ENCODE peak calls at places on chromosomes 5 and 9, in five cellular contexts. C is upper lobe of right lung, A is AG04450, F is HL-60, E is IMR-90. P is an unnamed sample. For H3K27me3, the result is how much of the 10 kb centered on the place peaks cover.

GRCh38 chr5:148998174-148998797 is 64.6 kb downstream of the SH3TC2 start:
- DNase-seq in C (no peak), A (no peak), F (no peak), E (peak), P (no peak)

GRCh38 chr9:85200726-85201402 is 531.3 kb downstream of the NTRK2 start:
- DNase-seq in C (no peak), A (no peak), F (no peak), E (no peak), P (no peak)

GRCh38 chr5:141558150-141558549 is 60.6 kb downstream of the DIAPH1 start:
- DNase-seq in C (no peak), A (no peak), F (no peak), E (peak), P (no peak)

GRCh38 chr5:132474881-132475511 is 15.6 kb downstream of the IRF1 start:
- DNase-seq in C (peak), A (no peak), F (no peak), E (no peak), P (no peak)

GRCh38 chr9:113583511-113584470 is 120.3 kb downstream of the RGS3 start:
- DNase-seq in C (no peak), A (no peak), F (no peak), E (no peak), P (no peak)

GRCh38 chr9:3931058-3931457 is 368.8 kb downstream of the GLIS3 start:
- DNase-seq in C (no peak), A (no peak), F (no peak), E (no peak), P (no peak)

GRCh38 chr9:19085295-19085694 is 17.4 kb downstream of the HAUS6 start:
- DNase-seq in C (no peak), A (no peak), F (no peak), E (no peak), P (no peak)

GRCh38 chr9:136010176-136010575 is 49.0 kb upstream of the UBAC1 start:
- DNase-seq in C (no peak), A (no peak), F (no peak), E (no peak), P (no peak)

GRCh38 chr5:171627936-171628335 is 157.7 kb upstream of the SMIM23 start:
- DNase-seq in C (no peak), A (no peak), F (no peak), E (no peak), P (no peak)

GRCh38 chr5:164002653-164003052 is 497.2 kb downstream of the MAT2B start:
- DNase-seq in C (no peak), A (no peak), F (no peak), E (peak), P (peak)

GRCh38 chr9:114434878-114435311 is 47.1 kb upstream of the AKNA start:
- DNase-seq in C (no peak), A (no peak), F (peak), E (peak), P (no peak)

GRCh38 chr5:89473196-89473595 is 590.2 kb upstream of the MEF2C start:
- DNase-seq in C (no peak), A (no peak), F (no peak), E (no peak), P (no peak)

GRCh38 chr5:33854733-33855151 is 37.0 kb downstream of the ADAMTS12 start:
- DNase-seq in C (no peak), A (no peak), F (no peak), E (peak), P (peak)

GRCh38 chr9:86350006-86350755 is 4.0 kb downstream of the TUT7 start:
- DNase-seq in C (no peak), A (no peak), F (peak), E (no peak), P (no peak)

GRCh38 chr9:97475079-97475478 is 26.4 kb upstream of the TMOD1 start:
- DNase-seq in C (no peak), A (peak), F (no peak), E (peak), P (no peak)

GRCh38 chr9:97474373-97474925 is 27.0 kb upstream of the TMOD1 start:
- DNase-seq in C (no peak), A (no peak), F (no peak), E (peak), P (no peak)

GRCh38 chr9:97468658-97469448 is 32.6 kb upstream of the TMOD1 start:
- DNase-seq in C (peak), A (peak), F (no peak), E (peak), P (no peak)

GRCh38 chr9:97473717-97474116 is 27.7 kb upstream of the TMOD1 start:
- DNase-seq in C (no peak), A (no peak), F (no peak), E (no peak), P (no peak)

GRCh38 chr9:97470076-97470475 is 31.4 kb upstream of the TMOD1 start:
- DNase-seq in C (no peak), A (no peak), F (no peak), E (no peak), P (no peak)
- TF ChIP-seq CTCF in C (no peak), A (no peak), F (no peak), E (no peak), P (peak)

GRCh38 chr5:123093279-123094226 is 4.5 kb downstream of the PRDM6 start:
- DNase-seq in C (no peak), A (no peak), F (no peak), E (peak), P (no peak)
- H3K27me3 ChIP-seq in C (half or more), A (under half), F (under half), E (under half), P (half or more)

GRCh38 chr9:122227576-122227903 is 1.2 kb downstream of the LHX6 start:
- DNase-seq in C (no peak), A (no peak), F (no peak), E (no peak), P (no peak)
- H3K4me3 ChIP-seq in C (peak), A (no peak), F (no peak), E (no peak), P (no peak)

GRCh38 chr5:98349990-98350365 is 423.5 kb upstream of the RGMB start:
- DNase-seq in C (no peak), A (no peak), F (no peak), E (no peak), P (no peak)

GRCh38 chr5:98349251-98349989 is 424.0 kb upstream of the RGMB start:
- DNase-seq in C (no peak), A (no peak), F (no peak), E (peak), P (peak)
- TF ChIP-seq CTCF in C (no peak), A (peak), F (no peak), E (peak), P (peak)

DNA sequence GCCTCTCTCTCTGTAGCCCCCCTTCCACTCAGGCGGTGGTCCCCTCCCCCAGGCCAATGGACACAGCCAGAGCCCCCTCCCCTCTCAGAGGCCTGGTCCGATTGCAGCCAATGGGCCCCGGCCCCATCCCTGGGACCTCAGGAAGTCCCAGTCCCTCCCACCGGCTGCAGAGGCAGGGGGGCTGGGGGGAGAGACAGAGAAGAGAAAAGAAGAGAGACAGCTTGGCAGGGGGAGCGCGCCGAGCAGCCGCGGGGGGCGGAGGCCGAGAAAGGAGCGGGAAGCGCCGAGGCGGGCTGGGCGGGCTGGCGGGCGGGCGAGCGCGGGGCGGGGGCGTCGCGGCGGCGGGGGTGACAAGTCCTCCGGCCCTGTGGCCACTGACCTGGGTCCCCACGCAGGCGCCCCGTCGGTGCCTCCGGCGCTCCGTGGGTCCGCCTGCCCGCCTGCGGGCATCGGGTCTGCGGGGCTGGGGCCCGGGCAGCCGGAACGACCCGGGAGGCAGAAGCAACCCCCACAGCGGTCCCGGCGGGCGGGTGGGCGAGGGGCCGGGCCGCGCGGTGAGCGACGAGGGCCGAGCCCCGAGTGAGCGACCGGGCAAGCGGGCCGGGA is 11.8 kb downstream of the CNTFR start:
- DNase-seq in C (no peak), A (no peak), F (no peak), E (no peak), P (no peak)
- H3K27me3 ChIP-seq in C (half or more), A (half or more), F (half or more), E (half or more), P (half or more)

GRCh38 chr5:42948961-42949347 is 91.2 kb downstream of the ANXA2R start:
- DNase-seq in C (no peak), A (no peak), F (no peak), E (no peak), P (no peak)

GRCh38 chr5:42950091-42950465 is 90.0 kb downstream of the ANXA2R start:
- DNase-seq in C (no peak), A (no peak), F (no peak), E (no peak), P (no peak)

GRCh38 chr5:42950466-42951168 is 89.5 kb downstream of the ANXA2R start:
- DNase-seq in C (peak), A (peak), F (peak), E (peak), P (peak)

GRCh38 chr5:42951169-42951846 is 88.8 kb downstream of the ANXA2R start:
- DNase-seq in C (peak), A (no peak), F (no peak), E (peak), P (no peak)

GRCh38 chr5:42949348-42950090 is 90.6 kb downstream of the ANXA2R start:
- DNase-seq in C (peak), A (peak), F (peak), E (peak), P (no peak)
- H3K4me3 ChIP-seq in C (peak), A (peak), F (peak), E (peak), P (no peak)